ENCODE peak calls at places on chromosomes 2 and 18, in four cellular contexts. F is HepG2, L is SK-N-SH, R is K562. Q is an unnamed sample.

GRCh38 chr18:29218101-29218500 is 1041.2 kb upstream of the CDH2 start:
- DNase-seq in F (no peak), L (no peak), R (no peak), Q (no peak)

GRCh38 chr18:20971886-20972267 is 139.7 kb downstream of the ROCK1 start:
- DNase-seq in F (peak), L (peak), R (peak), Q (peak)

GRCh38 chr2:69744456-69744855 is 2.5 kb downstream of the ANXA4 start:
- DNase-seq in F (no peak), L (no peak), R (no peak), Q (no peak)

GRCh38 chr18:2967820-2968219 is 45.1 kb downstream of the LPIN2 start:
- DNase-seq in F (no peak), L (no peak), R (no peak), Q (no peak)

GRCh38 chr2:23209059-23209458 is 175.9 kb upstream of the KLHL29 start:
- DNase-seq in F (peak), L (no peak), R (no peak), Q (no peak)

GRCh38 chr2:143581134-143581533 is 451.9 kb downstream of the ARHGAP15 start:
- DNase-seq in F (no peak), L (no peak), R (no peak), Q (no peak)

GRCh38 chr18:13688191-13689136 is 37.9 kb downstream of the FAM210A start:
- DNase-seq in F (no peak), L (no peak), R (no peak), Q (no peak)

GRCh38 chr2:45554764-45555163 is 56.3 kb downstream of the SRBD1 start:
- DNase-seq in F (no peak), L (no peak), R (no peak), Q (no peak)

GRCh38 chr2:232367591-232368233 is 10.8 kb upstream of the ALPP start:
- DNase-seq in F (peak), L (peak), R (peak), Q (no peak)

GRCh38 chr18:9918016-9918680 is 4.3 kb downstream of the VAPA start:
- DNase-seq in F (peak), L (no peak), R (no peak), Q (no peak)

GRCh38 chr2:118224144-118224887 is 136.0 kb downstream of the INSIG2 start:
- DNase-seq in F (no peak), L (peak), R (no peak), Q (no peak)

GRCh38 chr2:24115057-24115456 is 8.1 kb downstream of the PFN4 start:
- DNase-seq in F (no peak), L (no peak), R (no peak), Q (no peak)

GRCh38 chr2:163990554-163990953 is 254.7 kb upstream of the FIGN start:
- DNase-seq in F (no peak), L (no peak), R (no peak), Q (no peak)

GRCh38 chr2:215136669-215137328 is 1.6 kb downstream of the ABCA12 start:
- DNase-seq in F (no peak), L (no peak), R (no peak), Q (no peak)

GRCh38 chr18:23861326-23861725 is 153.2 kb upstream of the TTC39C start:
- DNase-seq in F (no peak), L (no peak), R (no peak), Q (no peak)

GRCh38 chr18:56083097-56083865 is 495.3 kb upstream of the TCF4 start:
- DNase-seq in F (no peak), L (peak), R (no peak), Q (no peak)
- TF ChIP-seq CTCF in F (no peak), L (peak), R (no peak), Q (no peak)

GRCh38 chr18:71075147-71075546 is 786.3 kb downstream of the SOCS6 start:
- DNase-seq in F (no peak), L (no peak), R (no peak), Q (no peak)
- TF ChIP-seq GABPA in F (no peak), L (no peak), R (no peak), Q (no peak)

GRCh38 chr2:189999661-190000060 is 62.9 kb downstream of the MSTN start:
- DNase-seq in F (no peak), L (no peak), R (no peak), Q (no peak)
- H3K4me3 ChIP-seq in F (no peak), L (no peak), R (no peak), Q (no peak)

DNA sequence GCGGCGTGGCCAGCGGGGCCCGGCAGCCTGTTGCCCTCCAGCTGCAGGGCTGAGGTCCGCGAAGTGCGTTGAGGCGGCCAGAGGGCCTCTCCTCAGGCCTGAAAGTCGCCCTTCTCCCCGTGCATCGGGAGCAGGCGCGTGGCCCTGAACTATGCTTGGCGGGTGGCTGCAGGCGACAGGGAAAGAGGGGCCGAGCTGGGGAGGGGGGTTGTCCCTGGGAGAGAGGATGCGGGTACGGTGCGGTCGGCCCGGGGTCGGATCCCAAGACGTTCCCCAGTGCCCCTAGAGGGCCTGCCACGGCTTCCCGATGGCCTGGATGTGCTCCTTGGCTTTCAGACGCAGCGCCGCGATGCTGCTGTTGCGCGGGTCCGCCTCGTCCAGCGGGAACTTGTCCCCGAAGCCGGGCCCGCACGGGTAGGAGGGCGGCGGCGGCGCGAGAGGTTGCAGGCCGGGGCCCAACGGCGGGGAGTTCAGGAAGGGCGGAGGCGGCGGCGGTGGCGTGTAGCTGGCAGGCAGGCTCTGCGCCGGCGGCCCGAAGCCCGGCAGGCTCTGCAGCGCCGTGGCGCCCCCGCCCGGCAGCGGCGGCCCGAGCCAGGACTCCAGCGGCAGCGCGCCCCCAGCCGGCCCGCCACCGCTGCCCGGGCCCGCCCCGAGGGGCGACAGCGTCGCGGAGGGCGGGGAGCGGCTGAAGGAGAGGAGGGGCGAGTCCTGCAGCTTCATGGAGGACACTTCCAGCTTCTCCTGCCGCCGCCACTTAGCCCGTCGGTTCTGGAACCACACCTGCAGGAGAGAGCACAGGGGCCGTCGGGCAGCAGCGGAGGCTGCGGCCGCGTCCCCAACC is 4.3 kb downstream of the RAX start:
- DNase-seq in F (peak), L (peak), R (peak), Q (no peak)
- TF ChIP-seq CTCF in F (peak), L (no peak), R (peak), Q (no peak)

DNA sequence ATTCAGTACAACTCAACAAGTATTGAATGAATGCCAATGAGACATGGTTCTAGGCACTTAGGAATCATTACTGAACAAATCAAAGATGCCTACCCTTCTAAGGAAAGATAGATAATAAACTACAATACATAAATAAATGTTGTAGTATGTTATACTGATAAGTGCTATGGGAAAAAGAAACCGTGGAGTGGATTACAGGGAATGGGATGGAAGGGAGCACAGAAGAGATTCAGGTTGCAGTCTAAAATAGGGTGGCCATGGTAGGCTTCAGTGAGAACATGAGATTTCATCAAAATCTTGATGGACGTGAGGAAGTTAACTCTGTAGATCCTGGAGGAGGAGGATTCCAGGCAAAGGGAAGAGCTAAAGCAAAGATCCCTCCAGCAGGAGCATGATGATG is 17.9 kb upstream of the CREB1 start:
- DNase-seq in F (no peak), L (no peak), R (no peak), Q (no peak)
- TF ChIP-seq GABPA in F (no peak), L (no peak), R (no peak), Q (no peak)

DNA sequence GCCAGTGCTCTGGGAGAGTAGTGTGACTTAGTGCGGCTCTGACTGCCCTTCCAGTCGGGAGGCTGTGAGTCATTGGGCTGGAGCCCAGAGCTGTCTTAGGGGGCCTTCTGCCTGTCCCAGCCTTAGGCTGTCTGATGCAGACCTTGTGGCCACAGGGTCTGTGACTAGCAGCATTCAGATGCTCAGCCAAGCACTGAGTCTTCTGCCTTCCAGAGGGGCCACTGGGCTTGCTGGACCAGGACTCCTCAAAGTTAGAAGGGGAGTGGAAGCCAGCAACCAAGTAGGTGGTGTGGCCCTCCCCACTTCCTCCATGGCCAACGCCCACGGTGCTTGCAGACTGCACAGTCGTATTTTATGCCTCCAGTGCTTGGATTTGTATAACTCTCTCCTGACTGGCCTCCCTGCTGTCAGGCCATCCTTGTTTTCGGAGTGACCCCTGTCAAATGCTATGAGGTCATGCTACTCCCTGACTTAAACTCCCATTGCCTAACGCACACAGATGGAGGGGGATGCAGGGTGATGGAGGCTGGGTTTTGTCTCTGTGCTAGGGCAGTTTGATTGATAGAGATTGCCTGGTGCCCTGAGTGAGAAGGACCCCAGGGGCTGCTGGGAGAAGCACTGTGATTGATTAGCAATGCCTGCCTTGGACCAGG is 36.0 kb downstream of the GLI2 start:
- DNase-seq in F (no peak), L (no peak), R (no peak), Q (no peak)
- H3K4me3 ChIP-seq in F (no peak), L (no peak), R (no peak), Q (no peak)

DNA sequence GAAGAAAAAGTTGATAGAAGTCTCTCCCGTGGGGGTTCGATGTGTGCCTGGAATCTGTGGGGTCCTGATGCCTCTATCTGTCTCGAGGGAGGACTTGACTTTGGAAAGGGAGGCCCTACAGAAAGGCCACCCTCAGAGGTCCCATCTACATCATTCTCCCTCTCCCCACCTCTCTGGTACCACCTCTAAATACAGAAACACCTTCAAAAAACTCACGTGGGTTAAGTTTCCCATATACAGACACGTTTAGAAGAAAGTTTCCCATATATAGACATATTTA is 5.3 kb upstream of the TMEM37 start:
- DNase-seq in F (no peak), L (no peak), R (no peak), Q (no peak)
- TF ChIP-seq CTCF in F (no peak), L (no peak), R (no peak), Q (no peak)